ENCODE peak calls at places on chromosomes 6 and 20, in eight cellular contexts. X, K, Y, I, G, Z, A and U are unnamed samples.

GRCh38 chr6:40413231-40413755 is 173.9 kb downstream of the LRFN2 start:
- DNase-seq in X (no peak), K (no peak), Y (no peak), I (no peak), G (no peak), Z (no peak), A (no peak), U (no peak)

GRCh38 chr6:36984581-36985383 is 1.2 kb downstream of the MTCH1 start:
- DNase-seq in X (peak), K (no peak), Y (peak), I (peak), G (no peak), Z (peak), A (peak), U (peak)

GRCh38 chr20:4956200-4956810 is 45.0 kb downstream of the SLC23A2 start:
- DNase-seq in X (peak), K (peak), Y (peak), I (no peak), G (peak), Z (no peak), A (peak), U (peak)

GRCh38 chr20:7432612-7433011 is 507.6 kb downstream of the HAO1 start:
- DNase-seq in X (no peak), K (no peak), Y (no peak), I (no peak), G (no peak), Z (no peak), A (no peak), U (no peak)

GRCh38 chr6:129370268-129370916 is 339.6 kb downstream of the ARHGAP18 start:
- DNase-seq in X (peak), K (peak), Y (peak), I (peak), G (peak), Z (peak), A (peak), U (peak)

GRCh38 chr20:1987826-1988225 is 6.0 kb downstream of the PDYN start:
- DNase-seq in X (peak), K (no peak), Y (no peak), I (no peak), G (no peak), Z (no peak), A (peak), U (no peak)

GRCh38 chr20:44730441-44730840 is 15.2 kb upstream of the KCNK15 start:
- DNase-seq in X (peak), K (no peak), Y (peak), I (peak), G (no peak), Z (no peak), A (peak), U (peak)

GRCh38 chr20:34941224-34941623 is 14.4 kb downstream of the GSS start:
- DNase-seq in X (peak), K (no peak), Y (peak), I (no peak), G (no peak), Z (no peak), A (no peak), U (peak)

GRCh38 chr20:38117635-38118034 is 47.4 kb downstream of the TGM2 start:
- DNase-seq in X (peak), K (no peak), Y (peak), I (no peak), G (no peak), Z (peak), A (peak), U (peak)

DNA sequence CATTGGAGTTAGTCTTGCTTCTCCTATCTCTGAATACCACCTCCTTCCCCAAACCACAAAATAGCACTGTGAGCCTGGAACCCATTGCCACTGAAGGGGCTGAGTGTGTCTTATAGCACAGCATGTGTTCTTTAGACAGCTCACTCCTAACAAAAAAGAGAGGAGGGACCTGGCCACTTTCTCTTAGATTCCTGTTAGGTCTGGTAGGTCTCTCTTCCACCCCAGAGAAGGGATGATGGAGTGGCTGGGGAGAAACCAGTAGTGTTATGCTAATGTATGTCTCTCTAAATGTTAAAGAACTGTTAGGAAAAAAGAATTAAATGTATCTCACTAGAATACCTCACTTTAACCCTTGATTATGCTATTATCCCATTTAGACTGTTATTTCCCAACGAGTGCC is 340.3 kb downstream of the EPHA7 start:
- DNase-seq in X (no peak), K (no peak), Y (no peak), I (no peak), G (no peak), Z (no peak), A (no peak), U (no peak)
- H3K4me3 ChIP-seq in X (no peak), K (no peak), Y (no peak), I (no peak), G (no peak), Z (no peak), A (no peak), U (no peak)

GRCh38 chr6:139367810-139368321 is 6.6 kb downstream of the CITED2 start:
- DNase-seq in X (peak), K (no peak), Y (no peak), I (no peak), G (no peak), Z (peak), A (no peak), U (no peak)
- TF ChIP-seq CTCF in X (no peak), K (no peak), Y (no peak), I (no peak), G (no peak), Z (no peak), A (no peak), U (no peak)

DNA sequence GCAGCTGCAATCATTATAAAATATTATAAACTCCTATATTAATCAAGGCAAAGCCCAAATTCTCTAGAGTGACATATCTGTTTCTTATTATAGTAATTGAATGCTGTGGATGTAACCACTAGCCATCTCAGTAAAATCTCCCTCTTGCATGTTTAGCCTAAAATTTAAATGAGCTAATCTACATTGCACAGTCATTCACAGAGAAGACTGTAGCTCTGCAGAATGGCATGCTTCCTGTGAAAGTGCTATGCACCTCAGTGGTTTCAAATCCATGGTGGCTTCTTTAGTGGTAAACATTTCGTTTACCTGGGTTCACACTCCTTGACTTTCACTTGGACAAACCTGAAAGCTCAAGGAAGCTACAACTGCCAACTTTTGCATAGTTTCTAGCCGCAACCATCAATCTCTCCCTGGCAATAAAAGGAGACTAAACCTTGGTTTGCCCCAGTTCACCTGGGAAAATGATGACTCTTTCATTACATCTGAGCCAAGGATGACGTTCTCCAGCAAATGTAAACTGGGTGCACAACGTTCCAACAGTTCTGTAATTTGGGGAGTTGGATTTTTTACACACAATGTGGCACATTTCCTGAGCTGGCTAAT is 47.2 kb downstream of the FILIP1 start:
- DNase-seq in X (no peak), K (no peak), Y (no peak), I (no peak), G (no peak), Z (no peak), A (no peak), U (no peak)
- H3K4me3 ChIP-seq in X (no peak), K (no peak), Y (no peak), I (no peak), G (no peak), Z (no peak), A (no peak), U (no peak)

GRCh38 chr20:36745927-36746659 is at the start of gene NDRG3:
- DNase-seq in X (peak), K (peak), Y (peak), I (peak), G (peak), Z (peak), A (peak), U (peak)
- TF ChIP-seq CTCF in X (no peak), K (no peak), Y (peak), I (no peak), G (no peak), Z (peak), A (no peak), U (no peak)

GRCh38 chr6:5671604-5672559 is 334.8 kb downstream of the NRN1 start:
- DNase-seq in X (no peak), K (no peak), Y (no peak), I (no peak), G (peak), Z (peak), A (peak), U (no peak)
- H3K4me3 ChIP-seq in X (no peak), K (no peak), Y (no peak), I (peak), G (no peak), Z (no peak), A (peak), U (no peak)

GRCh38 chr6:13300649-13301590 is 27.4 kb downstream of the TBC1D7 start:
- DNase-seq in X (no peak), K (no peak), Y (no peak), I (no peak), G (no peak), Z (peak), A (no peak), U (no peak)
- TF ChIP-seq CTCF in X (no peak), K (no peak), Y (no peak), I (no peak), G (no peak), Z (peak), A (no peak), U (no peak)

GRCh38 chr6:28791002-28791383 is 132.8 kb downstream of the TRIM27 start:
- DNase-seq in X (no peak), K (no peak), Y (no peak), I (no peak), G (no peak), Z (peak), A (no peak), U (no peak)
- H3K4me3 ChIP-seq in X (no peak), K (peak), Y (no peak), I (no peak), G (no peak), Z (peak), A (no peak), U (no peak)

GRCh38 chr6:145733207-145733606 is 2.1 kb downstream of the EPM2A start:
- DNase-seq in X (no peak), K (no peak), Y (no peak), I (no peak), G (no peak), Z (no peak), A (no peak), U (no peak)
- TF ChIP-seq CTCF in X (no peak), K (no peak), Y (no peak), I (no peak), G (peak), Z (no peak), A (no peak), U (no peak)

GRCh38 chr6:1047926-1048595 is 263.8 kb upstream of the FOXQ1 start:
- DNase-seq in X (no peak), K (no peak), Y (no peak), I (no peak), G (no peak), Z (peak), A (no peak), U (no peak)
- H3K4me3 ChIP-seq in X (no peak), K (no peak), Y (no peak), I (no peak), G (no peak), Z (no peak), A (no peak), U (no peak)